ENCODE peak calls at places on chromosomes 13 and 19, in nine cellular contexts. C is natural killer cell, H is H9, F is neural crest cell, J is breast epithelium, Z is osteoblast, G is fibroblast of lung, K is thoracic aorta, O is lung. Q is an unnamed sample.

GRCh38 chr13:107254392-107254791 is 686.5 kb upstream of the ARGLU1 start:
- DNase-seq in O (no peak), G (no peak), C (no peak), K (no peak), F (no peak), H (no peak), Z (no peak), J (no peak), Q (no peak)

GRCh38 chr13:108958013-108958376 is 328.6 kb downstream of the MYO16 start:
- DNase-seq in O (no peak), K (no peak), J (no peak), Z (no peak), H (no peak), F (no peak), C (no peak), G (no peak), Q (no peak)

GRCh38 chr13:30241537-30241936 is 65.8 kb downstream of the KATNAL1 start:
- DNase-seq in C (no peak), H (no peak), F (no peak), J (no peak), K (no peak), G (no peak), O (no peak), Z (peak; percentile 57), Q (no peak)

GRCh38 chr13:68439821-68440220 is 1209.7 kb upstream of the PCDH9 start:
- DNase-seq in H (no peak), G (peak; percentile 57), K (no peak), J (no peak), Z (no peak), O (no peak), C (no peak), F (no peak), Q (no peak)

GRCh38 chr19:24004166-24004565 is 82.8 kb upstream of the ZNF254 start:
- DNase-seq in F (no peak), K (no peak), G (no peak), C (no peak), Z (peak; percentile 36), H (no peak), J (no peak), O (no peak), Q (no peak)

GRCh38 chr19:33416307-33417215 is 43.1 kb downstream of the CEBPG start:
- DNase-seq in J (no peak), G (peak; percentile 63), O (peak; percentile 48), H (peak; percentile 85), Z (peak; percentile 97), F (peak; percentile 75), C (peak; percentile 47), K (no peak), Q (peak; percentile 52)

GRCh38 chr13:22287343-22287922 is 616.6 kb downstream of the FGF9 start:
- DNase-seq in F (no peak), O (no peak), H (no peak), G (no peak), C (no peak), K (no peak), J (no peak), Z (no peak), Q (no peak)

GRCh38 chr13:77478645-77478997 is 56.9 kb upstream of the SCEL start:
- DNase-seq in G (no peak), K (no peak), H (no peak), F (no peak), Z (no peak), C (no peak), J (no peak), O (no peak), Q (no peak)

GRCh38 chr13:112947796-112948195 is 21.2 kb upstream of the MCF2L start:
- DNase-seq in C (no peak), Z (no peak), G (no peak), F (no peak), O (no peak), H (no peak), J (no peak), K (no peak), Q (no peak)

DNA sequence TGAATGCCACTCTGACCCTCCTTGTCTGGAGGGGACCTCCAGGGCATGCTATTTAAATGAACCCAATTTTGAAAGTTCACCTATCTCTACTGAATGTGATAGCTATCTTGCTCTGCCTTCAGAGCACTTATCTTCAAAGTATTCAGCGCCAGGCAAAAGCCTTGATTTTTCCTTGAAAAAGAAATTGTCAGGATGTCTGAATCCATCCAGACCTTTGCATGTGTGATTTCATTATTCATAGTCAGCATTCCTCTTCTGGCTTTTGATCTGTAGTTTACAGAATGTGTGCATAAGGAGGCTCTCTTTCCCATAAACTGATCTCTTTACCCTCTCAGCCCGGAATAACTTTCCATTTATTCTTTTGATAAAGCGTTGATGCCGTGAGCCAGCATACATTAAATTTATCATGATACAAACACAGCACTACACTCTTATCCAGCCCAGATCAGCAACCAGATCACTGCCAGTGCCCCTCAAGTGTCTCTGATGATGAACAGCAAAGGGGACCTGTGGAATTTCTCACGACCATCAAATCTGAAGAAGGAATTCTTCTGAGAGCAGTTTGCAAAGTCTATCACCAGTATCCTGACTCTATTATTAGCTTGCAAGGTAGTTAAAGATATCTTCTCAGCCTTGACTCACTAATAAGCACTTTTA is 130.8 kb downstream of the DNAJC15 start:
- DNase-seq in C (no peak), O (no peak), K (no peak), J (no peak), F (no peak), H (no peak), Z (no peak), G (no peak), Q (no peak)
- TF ChIP-seq CTCF in C (no peak), O (no peak), K (no peak), J (no peak), F (no peak), H (no peak), Z (no peak), G (no peak), Q (no peak)

DNA sequence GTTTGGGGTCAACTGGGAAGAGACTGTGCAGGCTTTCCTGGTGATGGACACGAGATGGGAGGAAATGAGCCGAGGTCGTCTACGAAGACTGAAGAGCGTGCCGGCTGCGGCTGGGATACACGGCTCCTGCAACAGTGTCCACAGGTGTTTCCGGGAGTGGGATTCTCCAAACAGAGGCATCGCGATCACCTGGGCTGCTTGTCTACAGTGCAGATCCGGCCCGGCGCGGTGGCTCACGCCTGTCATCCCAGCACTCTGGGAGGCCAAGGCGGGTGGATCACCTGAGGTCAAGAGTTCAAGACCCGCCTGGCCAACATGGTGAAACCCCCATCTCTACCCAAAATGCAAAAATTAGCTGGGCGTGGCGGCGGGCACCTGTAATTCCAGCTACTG is 11.6 kb upstream of the SLC39A3 start:
- DNase-seq in K (no peak), H (no peak), J (no peak), C (no peak), O (no peak), G (no peak), F (no peak), Z (peak; percentile 26), Q (no peak)
- TF ChIP-seq CTCF in K (no peak), H (no peak), J (no peak), C (no peak), O (no peak), G (no peak), F (no peak), Z (no peak), Q (no peak)

GRCh38 chr19:7932930-7933300 is 7.0 kb upstream of the CTXN1 start:
- DNase-seq in O (no peak), F (no peak), G (no peak), C (no peak), Z (peak; percentile 27), K (no peak), H (no peak), J (no peak), Q (no peak)

GRCh38 chr19:7933828-7934725 is 8.1 kb upstream of the CTXN1 start:
- DNase-seq in K (no peak), Z (peak; percentile 55), J (no peak), G (no peak), H (no peak), F (no peak), C (no peak), O (no peak), Q (no peak)

GRCh38 chr19:7934766-7935165 is 8.7 kb downstream of the TIMM44 start:
- DNase-seq in C (no peak), G (no peak), Z (peak; percentile 34), J (no peak), F (no peak), H (no peak), K (no peak), O (no peak), Q (no peak)

GRCh38 chr19:7932276-7932929 is 6.5 kb upstream of the CTXN1 start:
- DNase-seq in C (no peak), K (no peak), O (no peak), Z (peak; percentile 48), H (no peak), F (no peak), J (no peak), G (no peak), Q (no peak)

GRCh38 chr19:7933411-7933810 is 7.5 kb upstream of the CTXN1 start:
- DNase-seq in F (no peak), G (no peak), K (no peak), O (no peak), H (no peak), Z (peak; percentile 69), C (no peak), J (no peak), Q (no peak)
- TF ChIP-seq CTCF in F (peak; percentile 45), G (peak; percentile 8), K (no peak), O (no peak), H (peak; percentile 59), Z (peak; percentile 20), C (no peak), J (no peak), Q (no peak)

GRCh38 chr13:51599444-51600176 is 15.3 kb downstream of the WDFY2 start:
- DNase-seq in F (no peak), K (no peak), G (no peak), Z (no peak), J (no peak), O (no peak), H (no peak), C (no peak), Q (no peak)
- TF ChIP-seq CTCF in F (peak; percentile 33), K (no peak), G (no peak), Z (peak; percentile 8), J (no peak), O (no peak), H (peak; percentile 22), C (no peak), Q (no peak)

Q was measured in omental fat pad.